ENCODE peak calls at places on chromosomes 11 and 22, in five cellular contexts. E, B, N, W and G are unnamed samples. For H4K20me1, the result is how much of the 10 kb centered on the place peaks cover.

GRCh38 chr11:120131941-120132644 is 5.8 kb downstream of the TRIM29 start:
- DNase-seq in N (no peak), W (no peak), B (no peak), E (no peak), G (no peak)

GRCh38 chr11:120819003-120819402 is 204.9 kb upstream of the TBCEL start:
- DNase-seq in B (no peak), E (no peak), N (no peak), W (peak), G (no peak)

GRCh38 chr22:42432020-42432596 is at the start of gene NFAM1:
- DNase-seq in E (no peak), N (no peak), W (no peak), B (no peak), G (no peak)

GRCh38 chr11:118918128-118918685 is 7.5 kb downstream of the BCL9L start:
- DNase-seq in W (peak), N (peak), B (peak), E (peak), G (peak)

GRCh38 chr22:46695346-46696224 is 42.5 kb downstream of the CERK start:
- DNase-seq in E (no peak), W (no peak), B (no peak), N (no peak), G (no peak)

GRCh38 chr11:93192163-93192562 is 5.6 kb downstream of the SLC36A4 start:
- DNase-seq in B (no peak), E (no peak), W (no peak), N (no peak), G (no peak)

GRCh38 chr11:72641900-72642814 is 32.1 kb downstream of the PDE2A start:
- DNase-seq in W (peak), E (no peak), B (peak), N (no peak), G (peak)

GRCh38 chr22:39292561-39293074 is 26.8 kb downstream of the RPL3 start:
- DNase-seq in W (peak), N (peak), B (peak), E (peak), G (peak)

GRCh38 chr11:85922367-85922766 is 67.2 kb downstream of the CCDC83 start:
- DNase-seq in E (no peak), B (no peak), N (no peak), W (no peak), G (no peak)

GRCh38 chr22:28594784-28595324 is 84.8 kb downstream of the TTC28 start:
- DNase-seq in B (peak), W (peak), E (peak), N (peak), G (peak)

GRCh38 chr11:26766996-26767395 is 45.1 kb upstream of the SLC5A12 start:
- DNase-seq in E (no peak), B (no peak), N (peak), W (no peak), G (peak)

GRCh38 chr22:19055801-19056200 is 66.4 kb downstream of the DGCR2 start:
- DNase-seq in B (no peak), N (no peak), E (no peak), W (no peak), G (no peak)

GRCh38 chr11:17772704-17773600 is 38.4 kb downstream of the KCNC1 start:
- DNase-seq in W (no peak), B (no peak), N (no peak), E (no peak), G (no peak)

GRCh38 chr11:123740787-123741158 is 687 bp downstream of the ZNF202 start:
- DNase-seq in E (no peak), B (no peak), W (peak), N (no peak), G (peak)

GRCh38 chr11:85137597-85137996 is 489.5 kb downstream of the DLG2 start:
- DNase-seq in E (no peak), W (no peak), B (no peak), N (no peak), G (no peak)

GRCh38 chr11:36558511-36559413 is 9.0 kb upstream of the RAG1 start:
- DNase-seq in N (no peak), E (no peak), W (no peak), B (no peak), G (no peak)

GRCh38 chr11:16410479-16410878 is 54.1 kb upstream of the SOX6 start:
- DNase-seq in N (no peak), E (no peak), B (no peak), W (no peak), G (no peak)

GRCh38 chr11:65213322-65214211 is 31.8 kb downstream of the CAPN1 start:
- DNase-seq in N (no peak), W (no peak), E (peak), B (no peak), G (peak)

GRCh38 chr11:123247498-123247799 is 52.4 kb upstream of the CLMP start:
- DNase-seq in E (no peak), W (no peak), B (no peak), N (no peak), G (no peak)

GRCh38 chr11:2886191-2886894 is 768 bp upstream of the CDKN1C start:
- DNase-seq in E (no peak), N (no peak), W (no peak), B (peak), G (peak)

GRCh38 chr11:13168281-13168680 is 109.3 kb upstream of the BMAL1 start:
- DNase-seq in E (no peak), B (no peak), W (no peak), N (no peak), G (no peak)

GRCh38 chr22:27801616-27802388 is at the start of gene MN1:
- DNase-seq in B (peak), W (no peak), E (peak), N (no peak), G (peak)

GRCh38 chr11:86438685-86439084 is 64.0 kb downstream of the CCDC81 start:
- DNase-seq in E (peak), B (peak), W (peak), N (peak), G (peak)

GRCh38 chr11:61007383-61007970 is 36.0 kb downstream of the CD6 start:
- DNase-seq in E (no peak), B (no peak), W (no peak), N (no peak), G (no peak)

GRCh38 chr11:95703059-95703458 is 86.5 kb downstream of the FAM76B start:
- DNase-seq in E (no peak), W (no peak), N (no peak), B (no peak), G (no peak)

GRCh38 chr11:9344046-9344680 is 29.8 kb upstream of the TMEM41B start:
- DNase-seq in W (no peak), E (no peak), B (no peak), N (no peak), G (no peak)

GRCh38 chr11:35011944-35012343 is 95.5 kb downstream of the PDHX start:
- DNase-seq in N (no peak), W (no peak), B (no peak), E (no peak), G (no peak)

GRCh38 chr11:35013514-35014191 is 97.2 kb downstream of the PDHX start:
- DNase-seq in N (no peak), B (no peak), E (no peak), W (no peak), G (peak)

GRCh38 chr11:35012467-35013191 is 96.2 kb downstream of the PDHX start:
- DNase-seq in W (no peak), E (no peak), B (no peak), N (no peak), G (no peak)

GRCh38 chr11:35015621-35016387 is 99.4 kb downstream of the PDHX start:
- DNase-seq in B (no peak), N (no peak), W (no peak), E (no peak), G (no peak)

DNA sequence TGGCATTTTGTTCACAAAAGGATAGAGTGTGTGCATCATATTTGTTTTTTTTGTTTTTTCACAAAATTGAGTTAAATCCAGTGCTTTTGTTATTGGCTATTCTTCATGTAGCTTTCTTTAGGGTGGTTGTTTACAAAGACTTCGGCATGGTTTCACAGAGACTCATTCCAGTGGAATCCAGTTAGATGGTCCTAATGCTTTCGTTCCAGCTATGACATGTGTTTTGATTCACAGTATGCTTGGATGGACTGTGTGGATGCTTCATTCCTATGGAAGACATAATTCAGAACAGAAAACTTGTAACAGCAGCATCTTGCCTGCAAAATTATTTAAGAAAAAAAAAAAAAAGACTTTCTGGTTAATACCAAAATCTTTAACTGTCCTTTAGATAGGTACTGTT is 97.9 kb downstream of the PDHX start:
- DNase-seq in N (peak), B (no peak), E (peak), W (peak), G (peak)
- H2AFZ ChIP-seq in N (no peak), B (no peak), E (no peak), W (no peak), G (no peak)

GRCh38 chr11:116990811-116991210 is 107.4 kb downstream of the SIK3 start:
- DNase-seq in B (no peak), W (no peak), E (no peak), N (peak), G (peak)

GRCh38 chr11:116986521-116987105 is 111.6 kb downstream of the SIK3 start:
- DNase-seq in E (peak), W (peak), B (no peak), N (peak), G (peak)

GRCh38 chr11:116991491-116991890 is 106.7 kb downstream of the SIK3 start:
- DNase-seq in N (no peak), E (no peak), B (no peak), W (no peak), G (no peak)

GRCh38 chr11:116990061-116990473 is 108.2 kb downstream of the SIK3 start:
- DNase-seq in E (peak), B (no peak), N (peak), W (peak), G (peak)

DNA sequence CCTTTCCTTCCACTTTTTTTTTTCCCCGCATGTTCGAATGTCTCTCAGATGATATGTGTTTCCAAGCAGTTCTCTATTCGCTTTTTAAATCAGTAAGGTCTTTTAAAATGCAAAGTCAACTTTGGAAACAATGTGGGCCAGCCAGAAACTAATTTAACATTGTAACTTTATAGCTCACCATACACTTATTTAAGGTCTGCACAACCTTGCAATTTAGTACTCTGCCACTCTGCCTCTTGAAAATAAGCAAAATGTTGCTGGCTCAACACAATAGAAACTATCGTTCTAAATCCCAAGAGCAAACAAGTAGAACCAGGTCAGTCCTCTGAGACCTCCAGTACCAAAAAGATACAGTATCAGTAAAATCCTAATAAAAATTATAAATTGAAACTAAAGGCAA is 109.0 kb downstream of the SIK3 start:
- DNase-seq in N (no peak), B (no peak), E (no peak), W (no peak), G (no peak)
- H4K20me1 ChIP-seq in N (under half), B (under half), E (under half), W (under half), G (under half)

GRCh38 chr11:129189646-129190045 is 2.5 kb downstream of the ARHGAP32 start:
- DNase-seq in E (no peak), N (no peak), W (no peak), B (no peak), G (no peak)

GRCh38 chr11:129184581-129184980 is 7.5 kb downstream of the ARHGAP32 start:
- DNase-seq in B (no peak), N (no peak), E (no peak), W (no peak), G (no peak)

GRCh38 chr11:129192150-129192549 is at the start of gene ARHGAP32:
- DNase-seq in E (no peak), B (no peak), W (peak), N (no peak), G (no peak)

GRCh38 chr11:129191649-129192048 is 476 bp downstream of the ARHGAP32 start:
- DNase-seq in N (no peak), W (peak), E (no peak), B (no peak), G (no peak)

GRCh38 chr11:129190087-129190486 is 2.0 kb downstream of the ARHGAP32 start:
- DNase-seq in E (no peak), W (peak), B (no peak), N (no peak), G (no peak)
- TF ChIP-seq CTCF in E (no peak), W (no peak), B (no peak), N (no peak), G (no peak)

DNA sequence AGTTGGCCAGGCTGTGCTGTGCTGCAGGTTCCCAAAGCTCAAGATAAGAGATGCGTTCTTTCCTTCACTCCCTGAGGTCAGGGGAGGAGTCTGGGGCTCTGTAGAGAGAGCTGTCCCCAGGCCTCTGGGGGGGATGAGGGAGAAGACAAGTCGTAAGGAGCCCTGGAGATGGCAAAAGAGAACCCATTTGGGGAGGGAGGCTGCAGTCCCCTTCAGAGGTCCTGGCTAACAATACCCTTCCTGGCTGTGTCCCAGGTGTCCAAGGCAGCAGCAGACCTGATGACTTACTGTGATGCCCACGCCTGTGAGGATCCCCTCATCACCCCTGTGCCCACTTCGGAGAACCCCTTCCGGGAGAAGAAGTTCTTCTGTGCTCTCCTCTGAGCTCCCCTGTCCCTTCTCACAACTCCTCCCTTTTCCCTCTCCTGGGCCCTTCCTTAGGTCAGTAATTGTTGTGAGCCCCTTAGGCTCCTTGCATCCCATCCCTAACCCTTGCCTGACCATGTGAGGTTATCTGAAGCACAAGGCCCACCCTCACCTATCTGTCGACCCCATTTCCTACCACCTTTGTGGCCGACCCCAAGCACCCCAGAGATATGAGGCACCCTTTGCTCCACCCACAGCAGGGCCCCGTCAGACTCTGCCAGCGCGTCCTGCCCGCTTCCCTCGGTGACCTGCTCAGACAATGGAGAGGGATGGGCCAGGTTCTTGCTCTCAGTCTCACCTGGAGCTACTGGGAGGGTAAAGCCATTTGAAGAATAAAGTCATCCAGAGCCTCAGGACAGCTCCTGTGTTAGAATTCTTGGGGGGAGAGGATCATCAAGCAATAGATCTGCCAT is 1.2 kb downstream of the GNG3 start:
- DNase-seq in W (no peak), N (no peak), E (no peak), B (no peak), G (no peak)
- H2AFZ ChIP-seq in W (no peak), N (peak), E (peak), B (peak), G (peak)

GRCh38 chr11:76787271-76787670 is 4.1 kb downstream of the TSKU start:
- DNase-seq in N (no peak), B (no peak), W (no peak), E (no peak), G (no peak)
- H4K20me1 ChIP-seq in N (half or more), B (under half), W (under half), E (half or more), G (under half)

GRCh38 chr11:116868066-116868465 is 30.6 kb upstream of the APOA1 start:
- DNase-seq in B (no peak), E (no peak), N (no peak), W (no peak), G (no peak)

GRCh38 chr11:116867619-116868018 is 30.2 kb upstream of the APOA1 start:
- DNase-seq in N (no peak), B (no peak), W (no peak), E (no peak), G (no peak)

GRCh38 chr11:116871248-116871647 is 33.8 kb upstream of the APOA1 start:
- DNase-seq in E (peak), B (no peak), W (peak), N (peak), G (peak)

GRCh38 chr11:116870054-116870453 is 32.6 kb upstream of the APOA1 start:
- DNase-seq in E (no peak), W (no peak), N (no peak), B (no peak), G (no peak)

GRCh38 chr11:116869610-116870009 is 32.2 kb upstream of the APOA1 start:
- DNase-seq in N (no peak), W (no peak), B (no peak), E (no peak), G (no peak)
- TF ChIP-seq CTCF in N (no peak), W (no peak), B (no peak), E (no peak), G (no peak)

GRCh38 chr11:115178705-115179104 is 325.5 kb downstream of the CADM1 start:
- DNase-seq in N (no peak), B (no peak), E (no peak), W (no peak), G (no peak)
- H2AFZ ChIP-seq in N (no peak), B (no peak), E (no peak), W (no peak), G (no peak)

GRCh38 chr22:49812838-49813237 is 14.8 kb downstream of the BRD1 start:
- DNase-seq in N (peak), B (no peak), W (no peak), E (peak), G (peak)

GRCh38 chr22:49811014-49811791 is 16.5 kb downstream of the BRD1 start:
- DNase-seq in W (no peak), E (no peak), B (no peak), N (no peak), G (no peak)

GRCh38 chr22:49815641-49816071 is 12.0 kb downstream of the BRD1 start:
- DNase-seq in B (no peak), N (peak), E (peak), W (peak), G (peak)

GRCh38 chr22:49814856-49815255 is 12.8 kb downstream of the BRD1 start:
- DNase-seq in E (no peak), W (no peak), N (no peak), B (no peak), G (no peak)

DNA sequence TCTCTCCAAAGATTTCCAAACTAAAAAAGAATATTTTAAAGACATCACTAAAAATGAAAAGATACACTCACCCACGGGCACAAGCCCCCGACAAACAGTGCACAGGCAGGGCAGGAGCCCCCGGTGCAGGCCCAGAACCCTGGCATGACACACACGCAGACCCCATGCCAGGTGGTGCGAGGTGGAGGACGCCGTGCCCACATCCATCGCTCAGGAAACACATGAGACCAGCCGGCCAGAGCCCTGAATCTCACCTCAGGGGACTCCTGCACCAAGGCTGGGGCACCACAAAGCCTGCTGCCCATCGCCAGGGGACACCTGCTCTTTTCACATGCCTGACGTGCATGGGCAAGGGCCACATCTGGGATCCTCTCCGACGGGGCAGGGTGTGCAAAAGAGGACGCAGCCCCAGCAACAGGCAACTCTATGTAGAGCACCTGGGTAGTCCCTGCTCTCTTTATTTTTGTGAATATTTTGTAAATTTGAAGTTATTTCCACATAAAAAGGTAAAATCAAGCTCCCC is 13.4 kb downstream of the BRD1 start:
- DNase-seq in W (no peak), N (no peak), B (no peak), E (no peak), G (no peak)
- H4K20me1 ChIP-seq in W (half or more), N (half or more), B (under half), E (half or more), G (under half)